ENCODE peak calls at places on chromosomes 7 and 10, in nine cellular contexts. K, J, X, C, P, B, F, G and E are unnamed samples.

GRCh38 chr10:102121739-102122372 is 1.7 kb upstream of the LDB1 start:
- DNase-seq in F (no peak), G (no peak), J (no peak), P (no peak), B (no peak), K (no peak), C (no peak), X (no peak), E (peak; percentile 38)

GRCh38 chr7:91263359-91264082 is 712 bp upstream of the FZD1 start:
- DNase-seq in K (no peak), G (no peak), F (peak; percentile 4), X (no peak), P (no peak), B (peak; percentile 53), J (peak; percentile 65), C (no peak), E (peak; percentile 44)

GRCh38 chr7:159015081-159015893 is 129.4 kb downstream of the VIPR2 start:
- DNase-seq in G (no peak), K (peak; percentile 21), J (no peak), C (peak; percentile 75), P (no peak), X (no peak), B (no peak), F (no peak), E (no peak)

GRCh38 chr7:47596502-47597202 is 14.7 kb upstream of the TNS3 start:
- DNase-seq in F (no peak), G (no peak), P (no peak), K (no peak), C (peak; percentile 56), B (no peak), X (no peak), J (no peak), E (no peak)

GRCh38 chr7:11830004-11830403 is 2.0 kb downstream of the THSD7A start:
- DNase-seq in F (no peak), X (no peak), P (no peak), C (no peak), G (no peak), J (peak; percentile 18), B (no peak), K (no peak), E (no peak)

GRCh38 chr10:4144802-4145201 is 359.8 kb upstream of the KLF6 start:
- DNase-seq in B (no peak), P (no peak), F (no peak), G (no peak), K (no peak), J (no peak), X (no peak), C (no peak), E (no peak)

GRCh38 chr7:83467493-83467892 is 181.4 kb downstream of the SEMA3E start:
- DNase-seq in F (no peak), X (no peak), G (no peak), K (no peak), J (no peak), P (no peak), C (no peak), B (no peak), E (no peak)

GRCh38 chr7:87735360-87735759 is 107.2 kb downstream of the RUNDC3B start:
- DNase-seq in P (no peak), K (no peak), F (no peak), C (no peak), X (no peak), B (no peak), G (no peak), J (no peak), E (peak; percentile 18)

GRCh38 chr7:129777993-129778769 is 166.7 kb downstream of the NRF1 start:
- DNase-seq in B (no peak), F (no peak), J (no peak), K (no peak), X (no peak), G (no peak), C (no peak), P (no peak), E (no peak)

GRCh38 chr7:38105874-38106483 is 72.1 kb upstream of the STARD3NL start:
- DNase-seq in K (peak; percentile 17), F (peak; percentile 14), P (peak; percentile 49), C (no peak), X (no peak), G (no peak), B (no peak), J (peak; percentile 64), E (peak; percentile 43)

GRCh38 chr7:55472928-55473725 is 99.2 kb downstream of the VOPP1 start:
- DNase-seq in G (no peak), F (peak; percentile 46), J (no peak), B (no peak), P (no peak), K (no peak), X (no peak), C (no peak), E (no peak)

GRCh38 chr10:89685932-89686331 is 15.5 kb upstream of the KIF20B start:
- DNase-seq in C (no peak), G (no peak), J (no peak), F (no peak), X (no peak), B (no peak), P (no peak), K (no peak), E (no peak)

GRCh38 chr7:34087892-34088891 is 182.9 kb downstream of the BMPER start:
- DNase-seq in F (peak; percentile 8), C (no peak), B (no peak), X (no peak), G (no peak), K (no peak), J (peak; percentile 20), P (no peak), E (peak; percentile 56)

GRCh38 chr10:124717911-124718734 is 26.1 kb downstream of the FAM53B start:
- DNase-seq in C (no peak), P (peak; percentile 60), F (peak; percentile 91), J (no peak), B (no peak), G (peak; percentile 86), X (peak; percentile 91), K (no peak), E (no peak)

GRCh38 chr7:27095897-27096755 is at the start of gene HOXA1:
- DNase-seq in F (peak; percentile 82), C (peak; percentile 91), B (peak; percentile 55), J (peak; percentile 79), K (no peak), G (peak; percentile 89), P (peak; percentile 93), X (peak; percentile 85), E (peak; percentile 97)

GRCh38 chr7:81299272-81299671 is 380.4 kb upstream of the SEMA3C start:
- DNase-seq in C (no peak), K (peak; percentile 93), J (no peak), F (no peak), B (no peak), X (no peak), P (no peak), G (no peak), E (peak; percentile 98)

GRCh38 chr10:62196528-62196927 is 72.1 kb downstream of the RTKN2 start:
- DNase-seq in P (no peak), K (no peak), G (no peak), C (no peak), F (no peak), X (no peak), B (no peak), J (no peak), E (no peak)

GRCh38 chr10:124494050-124494807 is 32.6 kb downstream of the LHPP start:
- DNase-seq in C (no peak), F (peak; percentile 25), X (peak; percentile 10), G (no peak), J (no peak), K (no peak), B (no peak), P (peak; percentile 39), E (no peak)

GRCh38 chr7:150465414-150465813 is 15.0 kb downstream of the GIMAP8 start:
- DNase-seq in G (no peak), K (no peak), C (no peak), J (no peak), X (no peak), B (no peak), P (no peak), F (no peak), E (no peak)

GRCh38 chr10:122555431-122555830 is 5.1 kb upstream of the DMBT1 start:
- DNase-seq in X (no peak), P (no peak), K (no peak), B (no peak), C (no peak), F (no peak), J (no peak), G (no peak), E (no peak)

GRCh38 chr10:13787015-13787421 is 200.3 kb downstream of the PRPF18 start:
- DNase-seq in J (no peak), X (peak; percentile 73), P (peak; percentile 76), F (peak; percentile 92), K (no peak), B (peak; percentile 20), C (no peak), G (peak; percentile 86), E (no peak)

GRCh38 chr10:3400368-3400767 is 227.8 kb upstream of the PITRM1 start:
- DNase-seq in F (no peak), X (no peak), C (no peak), K (no peak), G (no peak), P (no peak), B (no peak), J (no peak), E (peak; percentile 33)

GRCh38 chr7:108415821-108416536 is 40.3 kb downstream of the NRCAM start:
- DNase-seq in K (peak; percentile 26), F (peak; percentile 65), P (peak; percentile 34), G (no peak), J (peak; percentile 71), C (no peak), B (no peak), X (peak; percentile 42), E (peak; percentile 32)

GRCh38 chr7:149874644-149875028 is 867 bp downstream of the ATP6V0E2 start:
- DNase-seq in G (peak; percentile 44), B (no peak), F (no peak), P (no peak), K (no peak), X (no peak), J (no peak), C (no peak), E (no peak)

GRCh38 chr7:82697897-82698296 is 254.3 kb upstream of the CACNA2D1 start:
- DNase-seq in P (no peak), G (no peak), F (no peak), K (no peak), B (no peak), C (no peak), X (no peak), J (no peak), E (peak; percentile 76)

GRCh38 chr10:1544929-1545328 is 192.4 kb downstream of the ADARB2 start:
- DNase-seq in J (peak; percentile 30), C (no peak), K (no peak), P (no peak), B (no peak), G (no peak), F (no peak), X (no peak), E (no peak)

GRCh38 chr7:25350074-25350473 is 121.8 kb upstream of the NPVF start:
- DNase-seq in X (no peak), G (no peak), K (no peak), P (no peak), C (no peak), B (no peak), J (no peak), F (no peak), E (no peak)

GRCh38 chr7:17312641-17313040 is 14.2 kb downstream of the AHR start:
- DNase-seq in G (no peak), P (no peak), X (no peak), J (no peak), K (no peak), B (no peak), C (no peak), F (no peak), E (no peak)